ENCODE peak calls at places on chromosome 10, in ten cellular contexts. One of them, this sample, is unnamed. For H3K9me3, the result is how much of the 10 kb centered on the place peaks cover.

GRCh38 chr10:113648478-113648877 is 15.4 kb downstream of the NRAP start:
- DNase-seq in GM23248: peak
- DNase-seq in MM.1S: no peak
- DNase-seq in PC-9: no peak
- DNase-seq in IMR-90: no peak
- DNase-seq in heart right ventricle: peak
- DNase-seq in OCI-LY7: no peak
- DNase-seq in upper lobe of right lung: no peak
- DNase-seq in spleen: no peak
- DNase-seq in hepatocyte: no peak
- DNase-seq in this sample: no peak

GRCh38 chr10:36256166-36256565 is 614.1 kb upstream of the FZD8 start:
- DNase-seq in GM23248: peak
- DNase-seq in MM.1S: no peak
- DNase-seq in PC-9: no peak
- DNase-seq in IMR-90: no peak
- DNase-seq in heart right ventricle: no peak
- DNase-seq in OCI-LY7: no peak
- DNase-seq in upper lobe of right lung: no peak
- DNase-seq in spleen: no peak
- DNase-seq in hepatocyte: peak
- DNase-seq in this sample: no peak

GRCh38 chr10:48798486-48799254 is 114.0 kb downstream of the WDFY4 start:
- DNase-seq in GM23248: peak
- DNase-seq in MM.1S: no peak
- DNase-seq in PC-9: no peak
- DNase-seq in IMR-90: peak
- DNase-seq in heart right ventricle: no peak
- DNase-seq in OCI-LY7: no peak
- DNase-seq in upper lobe of right lung: no peak
- DNase-seq in spleen: no peak
- DNase-seq in hepatocyte: no peak
- DNase-seq in this sample: no peak

GRCh38 chr10:120941468-120941867 is 90.3 kb downstream of the WDR11 start:
- DNase-seq in GM23248: no peak
- DNase-seq in MM.1S: no peak
- DNase-seq in PC-9: no peak
- DNase-seq in IMR-90: no peak
- DNase-seq in heart right ventricle: no peak
- DNase-seq in OCI-LY7: no peak
- DNase-seq in upper lobe of right lung: no peak
- DNase-seq in spleen: no peak
- DNase-seq in hepatocyte: no peak
- DNase-seq in this sample: no peak

GRCh38 chr10:15585303-15585715 is 134.4 kb downstream of the ITGA8 start:
- DNase-seq in GM23248: peak
- DNase-seq in MM.1S: peak
- DNase-seq in PC-9: peak
- DNase-seq in IMR-90: peak
- DNase-seq in heart right ventricle: peak
- DNase-seq in OCI-LY7: peak
- DNase-seq in upper lobe of right lung: peak
- DNase-seq in spleen: peak
- DNase-seq in hepatocyte: peak
- DNase-seq in this sample: no peak

GRCh38 chr10:65358565-65358964 is 1567.3 kb upstream of the LRRTM3 start:
- DNase-seq in GM23248: no peak
- DNase-seq in MM.1S: peak
- DNase-seq in PC-9: peak
- DNase-seq in IMR-90: no peak
- DNase-seq in heart right ventricle: no peak
- DNase-seq in OCI-LY7: no peak
- DNase-seq in upper lobe of right lung: no peak
- DNase-seq in spleen: no peak
- DNase-seq in hepatocyte: peak
- DNase-seq in this sample: no peak

GRCh38 chr10:15737635-15738034 is 17.9 kb upstream of the ITGA8 start:
- DNase-seq in GM23248: peak
- DNase-seq in MM.1S: no peak
- DNase-seq in PC-9: no peak
- DNase-seq in IMR-90: no peak
- DNase-seq in heart right ventricle: no peak
- DNase-seq in OCI-LY7: no peak
- DNase-seq in upper lobe of right lung: no peak
- DNase-seq in spleen: no peak
- DNase-seq in hepatocyte: no peak
- DNase-seq in this sample: no peak

GRCh38 chr10:70584941-70585544 is 17.5 kb downstream of the PRF1 start:
- DNase-seq in GM23248: no peak
- DNase-seq in MM.1S: no peak
- DNase-seq in PC-9: no peak
- DNase-seq in IMR-90: no peak
- DNase-seq in heart right ventricle: no peak
- DNase-seq in OCI-LY7: peak
- DNase-seq in upper lobe of right lung: peak
- DNase-seq in spleen: no peak
- DNase-seq in hepatocyte: peak
- DNase-seq in this sample: no peak

GRCh38 chr10:3961082-3961481 is 176.1 kb upstream of the KLF6 start:
- DNase-seq in GM23248: no peak
- DNase-seq in MM.1S: no peak
- DNase-seq in PC-9: no peak
- DNase-seq in IMR-90: no peak
- DNase-seq in heart right ventricle: no peak
- DNase-seq in OCI-LY7: peak
- DNase-seq in upper lobe of right lung: no peak
- DNase-seq in spleen: no peak
- DNase-seq in hepatocyte: no peak
- DNase-seq in this sample: peak

GRCh38 chr10:12427276-12427675 is 77.9 kb downstream of the CAMK1D start:
- DNase-seq in GM23248: no peak
- DNase-seq in MM.1S: no peak
- DNase-seq in PC-9: no peak
- DNase-seq in IMR-90: no peak
- DNase-seq in heart right ventricle: no peak
- DNase-seq in OCI-LY7: no peak
- DNase-seq in upper lobe of right lung: no peak
- DNase-seq in spleen: peak
- DNase-seq in hepatocyte: no peak
- DNase-seq in this sample: no peak

GRCh38 chr10:127216786-127217185 is 20.4 kb upstream of the INSYN2A start:
- DNase-seq in GM23248: peak
- DNase-seq in MM.1S: no peak
- DNase-seq in PC-9: no peak
- DNase-seq in IMR-90: peak
- DNase-seq in heart right ventricle: no peak
- DNase-seq in OCI-LY7: no peak
- DNase-seq in upper lobe of right lung: no peak
- DNase-seq in spleen: no peak
- DNase-seq in hepatocyte: no peak
- DNase-seq in this sample: no peak

GRCh38 chr10:61898435-61898778 is 3.1 kb upstream of the ARID5B start:
- DNase-seq in GM23248: no peak
- DNase-seq in MM.1S: peak
- DNase-seq in PC-9: no peak
- DNase-seq in IMR-90: no peak
- DNase-seq in heart right ventricle: no peak
- DNase-seq in OCI-LY7: peak
- DNase-seq in upper lobe of right lung: no peak
- DNase-seq in spleen: no peak
- DNase-seq in hepatocyte: no peak
- DNase-seq in this sample: no peak

DNA sequence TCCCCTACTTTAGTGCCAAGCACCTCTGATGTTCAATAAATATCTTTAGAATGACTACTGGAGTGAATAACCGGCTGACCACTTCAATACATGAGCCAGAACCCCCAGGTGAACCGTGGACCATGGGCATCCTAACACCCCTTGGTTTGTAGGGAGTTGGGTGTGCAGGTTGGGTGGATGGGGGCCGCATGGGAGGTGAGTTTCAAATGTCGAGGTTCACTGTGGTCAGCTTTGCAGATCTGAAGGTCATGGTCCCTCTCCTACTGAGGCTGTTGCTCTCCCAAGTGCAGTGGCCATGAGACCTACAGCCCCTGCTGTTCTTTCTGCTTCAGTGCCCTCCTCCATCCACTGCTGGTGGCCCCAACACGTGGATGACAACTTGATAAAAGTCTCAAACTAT is 178.0 kb upstream of the MKI67 start:
- DNase-seq in GM23248: no peak
- DNase-seq in MM.1S: no peak
- DNase-seq in PC-9: no peak
- DNase-seq in IMR-90: no peak
- DNase-seq in heart right ventricle: no peak
- DNase-seq in OCI-LY7: no peak
- DNase-seq in upper lobe of right lung: no peak
- DNase-seq in spleen: no peak
- DNase-seq in hepatocyte: no peak
- DNase-seq in this sample: no peak
- H3K9me3 ChIP-seq in GM23248: under half
- H3K9me3 ChIP-seq in MM.1S: under half
- H3K9me3 ChIP-seq in PC-9: under half
- H3K9me3 ChIP-seq in IMR-90: under half
- H3K9me3 ChIP-seq in heart right ventricle: under half
- H3K9me3 ChIP-seq in OCI-LY7: under half
- H3K9me3 ChIP-seq in upper lobe of right lung: under half
- H3K9me3 ChIP-seq in spleen: under half
- H3K9me3 ChIP-seq in hepatocyte: under half
- H3K9me3 ChIP-seq in this sample: under half

GRCh38 chr10:124741922-124742417 is 2.2 kb downstream of the FAM53B start:
- DNase-seq in GM23248: no peak
- DNase-seq in MM.1S: no peak
- DNase-seq in PC-9: no peak
- DNase-seq in IMR-90: no peak
- DNase-seq in heart right ventricle: no peak
- DNase-seq in OCI-LY7: peak
- DNase-seq in upper lobe of right lung: no peak
- DNase-seq in spleen: peak
- DNase-seq in hepatocyte: peak
- DNase-seq in this sample: no peak
- H3K27ac ChIP-seq in GM23248: no peak
- H3K27ac ChIP-seq in MM.1S: peak
- H3K27ac ChIP-seq in PC-9: no peak
- H3K27ac ChIP-seq in IMR-90: no peak
- H3K27ac ChIP-seq in heart right ventricle: peak
- H3K27ac ChIP-seq in OCI-LY7: peak
- H3K27ac ChIP-seq in upper lobe of right lung: peak
- H3K27ac ChIP-seq in spleen: peak
- H3K27ac ChIP-seq in hepatocyte: peak
- H3K27ac ChIP-seq in this sample: peak

DNA sequence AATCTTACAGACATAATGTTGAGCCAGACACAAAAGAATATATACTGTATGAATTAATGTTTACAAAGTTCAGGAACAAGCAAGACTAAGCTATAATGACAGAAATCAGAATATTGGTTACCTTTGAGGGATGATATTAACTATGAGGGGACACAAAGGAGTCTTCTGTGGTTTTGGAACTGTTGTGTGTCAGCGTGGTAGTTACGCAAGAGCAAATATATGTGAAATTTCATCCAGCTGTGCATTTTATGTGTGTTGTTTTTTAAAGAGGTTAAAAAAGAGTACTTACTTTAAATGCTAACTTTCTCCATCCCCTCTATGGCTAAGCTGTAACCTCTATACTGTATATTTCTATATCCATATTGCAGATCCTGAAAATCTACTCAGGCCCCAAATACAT is 14.9 kb downstream of the SLC25A28 start:
- DNase-seq in GM23248: no peak
- DNase-seq in MM.1S: no peak
- DNase-seq in PC-9: no peak
- DNase-seq in IMR-90: no peak
- DNase-seq in heart right ventricle: no peak
- DNase-seq in OCI-LY7: no peak
- DNase-seq in upper lobe of right lung: no peak
- DNase-seq in spleen: no peak
- DNase-seq in hepatocyte: no peak
- DNase-seq in this sample: no peak
- H3K9me3 ChIP-seq in GM23248: under half
- H3K9me3 ChIP-seq in MM.1S: under half
- H3K9me3 ChIP-seq in PC-9: under half
- H3K9me3 ChIP-seq in IMR-90: under half
- H3K9me3 ChIP-seq in heart right ventricle: under half
- H3K9me3 ChIP-seq in OCI-LY7: under half
- H3K9me3 ChIP-seq in upper lobe of right lung: under half
- H3K9me3 ChIP-seq in spleen: under half
- H3K9me3 ChIP-seq in hepatocyte: under half
- H3K9me3 ChIP-seq in this sample: under half

DNA sequence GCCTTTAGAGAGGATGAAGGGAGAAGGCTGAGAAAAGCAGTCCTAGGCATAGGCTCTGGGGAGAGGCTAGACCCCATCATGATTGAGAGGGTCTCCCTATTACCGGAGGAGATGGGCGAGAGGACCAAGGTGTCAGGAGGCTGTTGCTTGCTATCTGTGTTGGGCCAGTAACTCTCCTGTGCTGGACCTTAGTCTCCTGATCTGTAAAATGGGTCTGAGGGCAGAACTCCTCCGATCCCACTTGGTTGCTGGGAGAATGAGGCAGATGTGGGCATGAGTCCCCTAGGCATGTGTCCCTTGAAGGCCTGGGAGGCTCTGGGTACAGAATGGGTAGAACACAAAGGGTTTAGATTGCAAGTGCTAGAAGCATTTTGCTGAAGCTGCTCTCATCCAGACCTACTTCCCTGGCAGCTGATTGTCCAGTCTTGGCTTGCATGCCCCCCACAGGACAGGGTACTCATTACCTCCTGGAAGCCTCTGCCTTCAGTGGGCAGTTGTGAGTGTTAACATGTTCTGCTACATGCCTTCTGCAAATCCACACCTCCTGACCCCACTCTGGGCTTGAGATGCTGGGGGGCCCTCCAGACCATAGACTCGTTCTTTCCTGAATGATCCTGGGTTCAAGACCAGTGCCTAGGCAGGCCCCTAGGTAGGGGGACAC is 4.4 kb downstream of the ZMIZ1 start:
- DNase-seq in GM23248: no peak
- DNase-seq in MM.1S: no peak
- DNase-seq in PC-9: no peak
- DNase-seq in IMR-90: no peak
- DNase-seq in heart right ventricle: no peak
- DNase-seq in OCI-LY7: no peak
- DNase-seq in upper lobe of right lung: no peak
- DNase-seq in spleen: no peak
- DNase-seq in hepatocyte: no peak
- DNase-seq in this sample: no peak
- H3K27ac ChIP-seq in GM23248: peak
- H3K27ac ChIP-seq in MM.1S: no peak
- H3K27ac ChIP-seq in PC-9: no peak
- H3K27ac ChIP-seq in IMR-90: peak
- H3K27ac ChIP-seq in heart right ventricle: peak
- H3K27ac ChIP-seq in OCI-LY7: no peak
- H3K27ac ChIP-seq in upper lobe of right lung: peak
- H3K27ac ChIP-seq in spleen: peak
- H3K27ac ChIP-seq in hepatocyte: peak
- H3K27ac ChIP-seq in this sample: no peak